ENCODE peak calls at places on chromosomes 13 and 19, in five cellular contexts. N is esophagus squamous epithelium, H is cardiac muscle cell, V is AG09319, E is A673. J is an unnamed sample.

GRCh38 chr13:21344662-21345176 is 114.4 kb downstream of the ZDHHC20 start:
- DNase-seq in H (no peak), E (no peak), V (no peak), N (no peak), J (no peak)

GRCh38 chr19:54415208-54415900 is at the start of gene TTYH1:
- DNase-seq in N (no peak), H (no peak), V (no peak), E (no peak), J (peak)

GRCh38 chr19:33219261-33219812 is 6.3 kb downstream of the SLC7A10 start:
- DNase-seq in V (no peak), E (no peak), H (no peak), N (no peak), J (no peak)

GRCh38 chr19:45424191-45425058 is 708 bp upstream of the ERCC1 start:
- DNase-seq in E (peak), V (peak), N (no peak), H (no peak), J (no peak)

GRCh38 chr13:20188649-20189553 is 3.8 kb downstream of the GJB2 start:
- DNase-seq in E (peak), V (no peak), N (no peak), H (no peak), J (peak)

GRCh38 chr19:7292950-7293794 is 1.0 kb downstream of the INSR start:
- DNase-seq in V (no peak), N (no peak), H (peak), E (no peak), J (peak)

GRCh38 chr13:39538826-39539555 is 64.0 kb downstream of the LHFPL6 start:
- DNase-seq in V (peak), N (no peak), E (no peak), H (no peak), J (no peak)

GRCh38 chr13:97753942-97754670 is 199.4 kb upstream of the IPO5 start:
- DNase-seq in H (no peak), E (no peak), N (no peak), V (no peak), J (no peak)

GRCh38 chr13:112252744-112253590 is 123.2 kb upstream of the SPACA7 start:
- DNase-seq in E (no peak), V (no peak), N (no peak), H (no peak), J (no peak)

GRCh38 chr13:111384441-111385181 is 64.2 kb downstream of the TEX29 start:
- DNase-seq in E (no peak), V (no peak), H (no peak), N (no peak), J (peak)

GRCh38 chr19:5193192-5193591 is 147.4 kb downstream of the PTPRS start:
- DNase-seq in E (no peak), V (no peak), N (no peak), H (no peak), J (no peak)

GRCh38 chr19:55133639-55134444 is 15.2 kb downstream of the TNNT1 start:
- DNase-seq in H (no peak), V (no peak), E (no peak), N (no peak), J (peak)

GRCh38 chr13:99308481-99309087 is 1.4 kb upstream of the GPR183 start:
- DNase-seq in V (no peak), N (no peak), H (no peak), E (no peak), J (no peak)

GRCh38 chr19:13866463-13867046 is 10.4 kb upstream of the NANOS3 start:
- DNase-seq in V (no peak), E (no peak), H (no peak), N (no peak), J (no peak)

GRCh38 chr19:13864513-13865242 is 12.3 kb upstream of the NANOS3 start:
- DNase-seq in N (no peak), E (no peak), H (peak), V (no peak), J (no peak)

GRCh38 chr19:13864223-13864512 is 12.8 kb upstream of the NANOS3 start:
- DNase-seq in V (no peak), N (no peak), H (no peak), E (no peak), J (no peak)

GRCh38 chr19:13865243-13865577 is 11.7 kb upstream of the NANOS3 start:
- DNase-seq in V (no peak), N (no peak), E (no peak), H (no peak), J (no peak)

GRCh38 chr19:13865578-13866462 is 11.1 kb upstream of the NANOS3 start:
- DNase-seq in E (no peak), N (no peak), H (peak), V (no peak), J (no peak)
- TF ChIP-seq CTCF in E (no peak), N (no peak), H (no peak), V (no peak), J (no peak)

DNA sequence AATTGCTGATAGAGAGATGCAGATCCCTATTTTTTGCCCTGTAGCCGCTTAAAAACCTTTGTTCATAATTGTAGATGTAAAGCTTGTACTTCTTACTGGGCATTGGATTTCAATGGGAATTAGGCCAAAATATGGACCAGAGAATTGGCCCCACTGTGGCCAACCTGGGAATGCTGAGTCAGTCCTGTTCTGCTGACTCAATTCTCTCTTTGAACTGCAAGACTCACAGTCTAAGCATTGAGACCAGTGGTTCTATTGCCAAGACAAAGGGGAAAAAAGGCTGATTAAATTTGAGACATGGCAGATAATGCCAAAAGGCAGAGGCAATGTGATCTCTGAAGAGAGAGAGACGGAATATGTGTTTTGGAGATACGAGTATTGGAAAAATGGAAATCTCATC is 72.5 kb upstream of the UBL3 start:
- DNase-seq in V (no peak), E (no peak), H (no peak), N (no peak), J (no peak)
- TF ChIP-seq CTCF in V (no peak), E (no peak), H (no peak), N (no peak), J (no peak)

GRCh38 chr19:18322318-18322758 is 538 bp downstream of the LSM4 start:
- DNase-seq in N (no peak), H (peak), E (peak), V (no peak), J (peak)

GRCh38 chr19:18321729-18322091 is 1.2 kb downstream of the LSM4 start:
- DNase-seq in E (peak), N (no peak), H (no peak), V (no peak), J (no peak)

GRCh38 chr19:18320865-18321728 is 1.8 kb downstream of the LSM4 start:
- DNase-seq in V (no peak), H (no peak), E (no peak), N (no peak), J (no peak)

GRCh38 chr19:18319591-18320135 is 3.2 kb downstream of the LSM4 start:
- DNase-seq in N (no peak), E (no peak), V (no peak), H (no peak), J (no peak)

GRCh38 chr19:18322759-18323460 is at the start of gene LSM4:
- DNase-seq in V (peak), E (peak), H (peak), N (peak), J (peak)
- TF ChIP-seq CTCF in V (peak), E (no peak), H (no peak), N (peak), J (no peak)

GRCh38 chr13:84648069-84648640 is 765.9 kb upstream of the SLITRK1 start:
- DNase-seq in N (no peak), E (no peak), V (no peak), H (no peak), J (no peak)
- TF ChIP-seq CTCF in N (no peak), E (peak), V (no peak), H (peak), J (no peak)

GRCh38 chr13:79675931-79676658 is 195.1 kb downstream of the NDFIP2 start:
- DNase-seq in N (no peak), V (no peak), H (peak), E (no peak), J (no peak)
- TF ChIP-seq CTCF in N (no peak), V (no peak), H (no peak), E (no peak), J (no peak)

DNA sequence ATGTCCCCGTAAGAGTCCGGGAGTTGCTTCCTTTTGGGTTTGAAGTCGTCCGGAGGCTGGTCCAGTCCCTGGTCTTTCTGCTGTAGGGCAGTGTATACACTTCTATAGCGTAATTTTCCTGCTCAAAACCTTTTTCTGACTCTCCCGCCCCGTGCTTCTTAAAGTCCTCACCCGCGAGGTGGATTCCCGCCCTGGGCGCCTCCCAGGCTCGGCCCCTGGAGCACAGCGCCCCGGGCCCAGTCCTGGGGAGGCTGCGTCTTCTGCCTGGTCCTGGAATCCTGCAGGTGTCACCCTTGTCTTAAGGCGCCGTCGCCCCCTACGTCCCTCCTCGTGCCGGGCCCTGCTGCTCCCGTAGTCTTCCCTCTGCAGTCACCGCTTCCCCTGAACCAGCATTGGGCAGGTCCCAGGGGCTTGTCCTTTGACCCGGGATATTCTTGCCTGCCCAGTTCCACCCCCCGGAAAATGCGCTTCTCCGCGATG is 34.4 kb upstream of the ZNF808 start:
- DNase-seq in H (peak), V (no peak), N (no peak), E (no peak), J (peak)
- TF ChIP-seq CTCF in H (no peak), V (no peak), N (no peak), E (no peak), J (no peak)

J was measured in glutamatergic neuron.